ENCODE peak calls at places on chromosomes 12 and 14, in four cellular contexts. K, G, L and O are unnamed samples.

GRCh38 chr12:42141981-42142606 is 2.6 kb downstream of the GXYLT1 start:
- DNase-seq in L (no peak), K (no peak), G (no peak), O (no peak)

GRCh38 chr14:100890044-100890443 is 13.5 kb downstream of the RTL1 start:
- DNase-seq in K (no peak), G (no peak), L (no peak), O (no peak)

GRCh38 chr12:88665051-88665450 is 84.8 kb upstream of the KITLG start:
- DNase-seq in L (no peak), K (no peak), G (no peak), O (peak)

GRCh38 chr12:125999643-126000042 is 934.4 kb downstream of the AACS start:
- DNase-seq in K (no peak), L (peak), G (no peak), O (no peak)

GRCh38 chr12:114163766-114164165 is 197.6 kb upstream of the RBM19 start:
- DNase-seq in L (no peak), G (no peak), K (no peak), O (peak)

GRCh38 chr14:31059152-31059924 is 33.2 kb upstream of the STRN3 start:
- DNase-seq in G (no peak), K (no peak), L (no peak), O (peak)

GRCh38 chr14:100589760-100590469 is 2.7 kb upstream of the BEGAIN start:
- DNase-seq in G (no peak), K (no peak), L (no peak), O (no peak)

GRCh38 chr12:117472983-117473382 is 111.6 kb upstream of the NOS1 start:
- DNase-seq in K (no peak), G (no peak), L (no peak), O (no peak)

GRCh38 chr14:63764620-63765139 is 36.8 kb upstream of the SGPP1 start:
- DNase-seq in K (no peak), G (no peak), L (no peak), O (no peak)

GRCh38 chr12:123150273-123150803 is 552 bp downstream of the PITPNM2 start:
- DNase-seq in L (no peak), G (no peak), K (no peak), O (no peak)

GRCh38 chr14:22190411-22191191 is 398.4 kb downstream of the DAD1 start:
- DNase-seq in L (no peak), G (no peak), K (no peak), O (peak)

GRCh38 chr12:71556881-71557280 is 106.8 kb downstream of the ZFC3H1 start:
- DNase-seq in K (no peak), L (no peak), G (no peak), O (peak)

GRCh38 chr14:59360923-59361794 is 104.0 kb downstream of the GPR135 start:
- DNase-seq in G (no peak), K (no peak), L (no peak), O (peak)

GRCh38 chr12:49622501-49623141 is 740 bp upstream of the PRPF40B start:
- DNase-seq in G (peak), L (no peak), K (peak), O (peak)